ENCODE peak calls at places on chromosomes 3 and 15, in six cellular contexts. T is ovary, B is colonic mucosa, Y is PC-3, M is IMR-90, W is OCI-LY7. A is an unnamed sample.

GRCh38 chr15:60941448-60941847 is 287.7 kb downstream of the RORA start:
- DNase-seq in T (no peak), B (no peak), Y (peak; percentile 67), M (peak; percentile 93), W (no peak), A (no peak)

GRCh38 chr3:46096336-46096735 is 69.1 kb upstream of the XCR1 start:
- DNase-seq in T (no peak), B (no peak), Y (no peak), M (no peak), W (no peak), A (no peak)

GRCh38 chr15:98524838-98525540 is 123.3 kb upstream of the IGF1R start:
- DNase-seq in T (no peak), B (no peak), Y (no peak), M (no peak), W (no peak), A (no peak)

GRCh38 chr15:23855260-23855659 is 168.2 kb upstream of the NDN start:
- DNase-seq in T (no peak), B (no peak), Y (no peak), M (no peak), W (no peak), A (peak; percentile 23)

GRCh38 chr3:190883973-190884832 is 21.7 kb upstream of the GMNC start:
- DNase-seq in T (peak; percentile 26), B (peak; percentile 47), Y (peak; percentile 88), M (peak; percentile 66), W (peak; percentile 67), A (no peak)

GRCh38 chr15:70795311-70795665 is 31.9 kb upstream of the UACA start:
- DNase-seq in T (no peak), B (no peak), Y (peak; percentile 90), M (peak; percentile 98), W (no peak), A (no peak)

GRCh38 chr15:85959573-85959972 is 120.1 kb upstream of the AGBL1 start:
- DNase-seq in T (no peak), B (no peak), Y (no peak), M (no peak), W (no peak), A (no peak)

GRCh38 chr15:47844437-47844836 is 127.1 kb downstream of the SEMA6D start:
- DNase-seq in T (no peak), B (no peak), Y (no peak), M (no peak), W (no peak), A (no peak)

GRCh38 chr3:184296616-184297015 is 2.4 kb upstream of the PSMD2 start:
- DNase-seq in T (no peak), B (no peak), Y (no peak), M (no peak), W (no peak), A (no peak)

GRCh38 chr3:154018100-154018696 is 103.0 kb upstream of the ARHGEF26 start:
- DNase-seq in T (no peak), B (peak; percentile 27), Y (peak; percentile 67), M (peak; percentile 18), W (peak; percentile 51), A (no peak)

GRCh38 chr3:182323898-182324297 is 469.4 kb upstream of the ATP11B start:
- DNase-seq in T (no peak), B (no peak), Y (peak; percentile 93), M (no peak), W (no peak), A (no peak)

GRCh38 chr3:176953106-176954080 is 243.9 kb downstream of the TBL1XR1 start:
- DNase-seq in T (peak; percentile 42), B (peak; percentile 82), Y (peak; percentile 24), M (peak; percentile 75), W (no peak), A (peak; percentile 87)

GRCh38 chr3:99850608-99851007 is 32.9 kb downstream of the CMSS1 start:
- DNase-seq in T (no peak), B (no peak), Y (no peak), M (no peak), W (no peak), A (no peak)

GRCh38 chr3:73781536-73781935 is 156.8 kb upstream of the PDZRN3 start:
- DNase-seq in T (no peak), B (no peak), Y (no peak), M (no peak), W (no peak), A (no peak)

GRCh38 chr15:81338422-81339007 is 14.6 kb upstream of the STARD5 start:
- DNase-seq in T (no peak), B (no peak), Y (peak; percentile 93), M (peak; percentile 92), W (no peak), A (peak; percentile 34)

GRCh38 chr3:143831208-143831607 is 17.1 kb downstream of the SLC9A9 start:
- DNase-seq in T (no peak), B (no peak), Y (peak; percentile 26), M (peak; percentile 59), W (no peak), A (no peak)

DNA sequence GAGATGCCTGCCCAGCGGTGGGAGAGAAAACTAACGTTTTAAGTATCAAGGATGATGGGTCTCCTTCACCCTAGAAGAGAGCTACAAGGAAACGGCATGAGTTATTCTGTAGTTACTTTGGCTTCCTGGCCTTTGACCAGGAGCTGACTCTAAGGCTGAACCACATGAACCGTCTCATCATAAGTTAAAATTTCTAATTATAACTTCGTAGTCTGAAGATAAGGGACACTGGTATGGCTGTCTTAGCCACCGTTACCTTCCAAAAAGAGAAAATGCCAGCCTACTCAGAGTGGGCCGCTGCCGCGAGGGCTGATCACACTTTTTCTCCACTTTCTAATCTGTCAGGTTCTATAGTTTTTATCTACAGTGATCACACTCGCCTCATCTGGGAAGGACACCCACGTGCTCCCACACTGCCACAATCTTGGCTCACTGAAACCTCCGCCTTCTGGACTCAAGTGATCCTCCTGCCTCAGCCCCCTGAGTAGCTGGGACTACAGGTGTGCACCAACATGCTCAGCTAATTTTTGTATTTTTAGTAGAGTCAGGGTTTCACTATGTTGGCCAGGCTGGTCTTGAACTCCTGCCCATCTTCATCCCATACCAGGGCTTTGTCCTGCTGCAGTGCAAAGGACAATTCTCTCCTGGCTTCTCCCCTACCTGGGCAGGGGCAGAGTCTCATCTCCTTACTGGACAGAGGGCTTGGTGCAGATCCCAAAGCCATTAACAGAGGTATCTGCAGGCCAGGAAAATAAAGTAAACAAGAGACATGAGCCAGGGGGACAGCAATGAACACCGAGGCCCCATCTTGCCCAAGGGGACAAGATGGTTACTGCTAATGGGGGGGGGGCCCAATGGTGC is 73.4 kb downstream of the RFTN1 start:
- DNase-seq in T (no peak), B (no peak), Y (no peak), M (no peak), W (no peak), A (no peak)
- H3K4me1 ChIP-seq in T (peaks cover 23% of the 10 kb centered on the region), B (no peaks in the 10 kb centered on the region), Y (no peaks in the 10 kb centered on the region), M (peaks cover 14% of the 10 kb centered on the region), W (peaks cover 100% of the 10 kb centered on the region), A (peaks cover 23% of the 10 kb centered on the region)

DNA sequence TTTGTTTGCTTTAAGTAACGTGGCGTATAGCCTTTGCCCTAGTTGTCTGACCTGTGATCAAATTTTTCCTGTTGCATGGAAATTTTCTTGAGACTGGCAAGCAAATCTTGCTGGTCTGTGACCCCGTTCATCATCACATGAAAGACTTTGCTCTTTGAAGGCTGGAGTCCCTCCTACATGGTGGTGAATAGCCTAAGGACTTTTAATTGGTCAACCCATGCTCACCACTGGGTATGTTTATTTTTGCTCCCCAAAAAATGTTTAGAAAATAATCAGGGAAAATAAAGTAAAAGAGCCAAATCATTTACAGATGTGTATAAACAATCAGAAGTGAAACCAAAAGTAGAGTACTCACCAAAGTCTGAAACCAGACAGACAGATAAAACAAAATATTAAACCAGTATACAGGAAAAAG is 1075.3 kb upstream of the ALCAM start:
- DNase-seq in T (no peak), B (no peak), Y (no peak), M (no peak), W (peak; percentile 15), A (no peak)
- H3K4me3 ChIP-seq in T (peak overlapping the region; percentile 8), B (no peak overlapping the region), Y (no peak overlapping the region), M (peak overlapping the region; percentile 29), W (peak overlapping the region; percentile 57), A (peak overlapping the region; percentile 35)

GRCh38 chr3:55486857-55487375 is at the start of gene WNT5A:
- DNase-seq in T (peak; percentile 70), B (peak; percentile 47), Y (peak; percentile 56), M (no peak), W (peak; percentile 78), A (peak; percentile 41)

GRCh38 chr3:55485208-55485791 is 1.8 kb downstream of the WNT5A start:
- DNase-seq in T (peak; percentile 90), B (peak; percentile 75), Y (peak; percentile 82), M (peak; percentile 88), W (peak; percentile 90), A (peak; percentile 85)

GRCh38 chr3:55484741-55485207 is 2.3 kb downstream of the WNT5A start:
- DNase-seq in T (no peak), B (no peak), Y (peak; percentile 12), M (no peak), W (no peak), A (no peak)

GRCh38 chr3:55487376-55488241 is 503 bp upstream of the WNT5A start:
- DNase-seq in T (peak; percentile 63), B (peak; percentile 47), Y (peak; percentile 55), M (peak; percentile 73), W (peak; percentile 53), A (peak; percentile 61)

DNA sequence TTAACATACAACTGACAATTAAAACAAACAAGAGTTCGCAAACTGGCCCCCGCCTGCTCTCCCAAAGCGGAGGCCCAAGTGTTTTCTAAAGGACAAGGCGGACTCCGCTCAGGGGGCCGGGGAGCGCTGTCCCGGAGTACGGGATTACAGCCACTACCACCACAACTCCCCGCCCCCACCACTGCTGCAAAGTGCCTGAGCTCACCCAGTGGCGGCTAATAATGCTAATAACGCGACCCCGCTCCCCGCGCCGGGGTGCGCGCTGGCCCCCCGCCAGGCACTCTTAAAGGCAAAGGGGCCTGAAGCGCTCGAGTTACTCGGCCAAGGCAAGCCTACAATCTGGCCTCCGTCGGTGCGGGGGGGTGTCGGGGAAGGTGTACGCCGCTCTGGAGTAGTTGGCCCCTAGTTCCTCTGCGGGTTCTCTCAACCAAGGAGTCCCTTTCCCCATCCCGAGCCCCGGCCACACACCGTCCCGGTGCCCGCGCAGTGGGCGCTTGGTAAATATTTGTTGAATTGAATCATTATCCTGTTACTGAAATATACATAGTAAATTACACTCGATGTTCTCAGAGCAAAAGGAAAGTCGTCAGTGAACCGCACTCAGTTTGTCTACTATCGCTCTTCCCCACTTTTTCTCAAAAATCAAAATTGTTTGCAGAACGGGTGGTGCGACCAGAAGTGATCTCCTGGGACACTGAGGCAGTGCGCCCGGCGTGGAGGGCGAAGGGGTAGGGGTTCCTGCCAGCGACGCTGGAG is 827 bp downstream of the WNT5A start:
- DNase-seq in T (peak; percentile 88), B (peak; percentile 63), Y (peak; percentile 78), M (peak; percentile 79), W (peak; percentile 57), A (peak; percentile 82)
- H3K4me1 ChIP-seq in T (peaks cover 8% of the 10 kb centered on the region), B (peaks cover 10% of the 10 kb centered on the region), Y (peaks cover 33% of the 10 kb centered on the region), M (peaks cover 18% of the 10 kb centered on the region), W (peaks cover 19% of the 10 kb centered on the region), A (peaks cover 64% of the 10 kb centered on the region)

GRCh38 chr3:94304953-94305352 is 242.1 kb downstream of the NSUN3 start:
- DNase-seq in T (no peak), B (no peak), Y (no peak), M (no peak), W (no peak), A (no peak)

GRCh38 chr3:94308767-94309166 is 245.9 kb downstream of the NSUN3 start:
- DNase-seq in T (no peak), B (no peak), Y (no peak), M (no peak), W (no peak), A (no peak)

GRCh38 chr3:94310736-94311135 is 247.9 kb downstream of the NSUN3 start:
- DNase-seq in T (no peak), B (no peak), Y (peak; percentile 15), M (no peak), W (no peak), A (no peak)

GRCh38 chr3:94305835-94306685 is 243.2 kb downstream of the NSUN3 start:
- DNase-seq in T (no peak), B (no peak), Y (no peak), M (no peak), W (no peak), A (no peak)

GRCh38 chr3:94307588-94307987 is 244.7 kb downstream of the NSUN3 start:
- DNase-seq in T (no peak), B (no peak), Y (no peak), M (no peak), W (no peak), A (no peak)
- H3K4me3 ChIP-seq in T (no peak overlapping the region), B (no peak overlapping the region), Y (no peak overlapping the region), M (no peak overlapping the region), W (no peak overlapping the region), A (no peak overlapping the region)